ENCODE peak calls at places on chromosomes 1 and 21, in five cellular contexts. K, P, L, F and Z are unnamed samples.

GRCh38 chr1:246428542-246429308 is 78.4 kb downstream of the SMYD3 start:
- DNase-seq in K (peak; percentile 42), P (no peak), L (no peak), F (peak; percentile 54), Z (peak; percentile 70)

GRCh38 chr1:179082308-179083030 is 599 bp downstream of the TOR3A start:
- DNase-seq in K (no peak), P (no peak), L (peak; percentile 42), F (no peak), Z (peak; percentile 61)

GRCh38 chr1:162035241-162035640 is 11.6 kb upstream of the OLFML2B start:
- DNase-seq in K (peak; percentile 29), P (no peak), L (no peak), F (peak; percentile 68), Z (no peak)

GRCh38 chr1:195899762-195900352 is 708.4 kb downstream of the KCNT2 start:
- DNase-seq in K (peak; percentile 3), P (no peak), L (no peak), F (peak; percentile 67), Z (peak; percentile 76)

GRCh38 chr1:232385221-232385620 is 244.7 kb downstream of the SIPA1L2 start:
- DNase-seq in K (no peak), P (peak; percentile 60), L (no peak), F (peak; percentile 30), Z (peak; percentile 58)

GRCh38 chr21:41681336-41681801 is 85.5 kb downstream of the RIPK4 start:
- DNase-seq in K (no peak), P (no peak), L (no peak), F (peak; percentile 65), Z (no peak)

GRCh38 chr21:45778686-45779085 is 135.2 kb downstream of the PCBP3 start:
- DNase-seq in K (no peak), P (no peak), L (no peak), F (no peak), Z (no peak)

GRCh38 chr1:151728151-151728711 is 6.9 kb downstream of the RIIAD1 start:
- DNase-seq in K (peak; percentile 62), P (peak; percentile 86), L (no peak), F (no peak), Z (peak; percentile 20)

GRCh38 chr1:36691374-36691773 is 208.7 kb upstream of the CSF3R start:
- DNase-seq in K (no peak), P (no peak), L (no peak), F (peak; percentile 52), Z (no peak)

GRCh38 chr21:38956791-38957571 is 151.3 kb downstream of the ETS2 start:
- DNase-seq in K (no peak), P (peak; percentile 58), L (peak; percentile 97), F (no peak), Z (no peak)

GRCh38 chr1:221724931-221725605 is 16.8 kb downstream of the DUSP10 start:
- DNase-seq in K (no peak), P (no peak), L (no peak), F (peak; percentile 74), Z (peak; percentile 78)

GRCh38 chr1:204077979-204078696 is 5.2 kb downstream of the SOX13 start:
- DNase-seq in K (peak; percentile 92), P (peak; percentile 23), L (peak; percentile 92), F (peak; percentile 79), Z (no peak)

GRCh38 chr21:34881894-34882371 is 167.2 kb downstream of the RUNX1 start:
- DNase-seq in K (no peak), P (no peak), L (no peak), F (peak; percentile 95), Z (peak; percentile 88)

GRCh38 chr21:42395910-42396625 is at the start of gene TMPRSS3:
- DNase-seq in K (peak; percentile 22), P (no peak), L (no peak), F (no peak), Z (no peak)

GRCh38 chr21:24225432-24225831 is 1381.8 kb downstream of the MRPL39 start:
- DNase-seq in K (no peak), P (no peak), L (no peak), F (peak; percentile 72), Z (peak; percentile 58)

GRCh38 chr1:185837711-185838110 is 103.5 kb downstream of the HMCN1 start:
- DNase-seq in K (peak; percentile 16), P (no peak), L (no peak), F (no peak), Z (no peak)

GRCh38 chr1:150233359-150234308 is 2.3 kb downstream of the ANP32E start:
- DNase-seq in K (peak; percentile 18), P (no peak), L (no peak), F (peak; percentile 32), Z (peak; percentile 67)

GRCh38 chr1:212500986-212501385 is 68.3 kb downstream of the NENF start:
- DNase-seq in K (no peak), P (no peak), L (no peak), F (peak; percentile 87), Z (no peak)

GRCh38 chr1:232306269-232306911 is 323.5 kb downstream of the SIPA1L2 start:
- DNase-seq in K (peak; percentile 82), P (no peak), L (peak; percentile 53), F (no peak), Z (no peak)

GRCh38 chr1:67138813-67139539 is 4.2 kb upstream of the C1orf141 start:
- DNase-seq in K (no peak), P (no peak), L (no peak), F (no peak), Z (no peak)

GRCh38 chr1:107992341-107992740 is 27.4 kb upstream of the VAV3 start:
- DNase-seq in K (no peak), P (no peak), L (no peak), F (no peak), Z (no peak)

GRCh38 chr1:225885336-225885735 is 3.2 kb upstream of the TMEM63A start:
- DNase-seq in K (no peak), P (no peak), L (no peak), F (no peak), Z (no peak)

GRCh38 chr1:32759997-32760623 is 57.0 kb downstream of the YARS1 start:
- DNase-seq in K (peak; percentile 99), P (no peak), L (no peak), F (peak; percentile 95), Z (no peak)